ENCODE peak calls at places on chromosome X, in five cellular contexts. A is left ventricle myocardium inferior, Z is IMR-90, U is iPS DF 6.9, V is small intestine. Q is an unnamed sample.

GRCh38 chrX:131264665-131265064 is 24.4 kb downstream of the IGSF1 start:
- DNase-seq in V (no peak), Z (no peak), A (no peak), U (no peak), Q (no peak)

GRCh38 chrX:148872153-148872540 is 371.7 kb downstream of the AFF2 start:
- DNase-seq in Z (no peak), A (no peak), V (no peak), U (no peak), Q (no peak)

GRCh38 chrX:9493936-9494335 is 29.1 kb downstream of the TBL1X start:
- DNase-seq in A (no peak), V (no peak), Z (no peak), U (no peak), Q (no peak)

GRCh38 chrX:48897157-48897620 is 379 bp downstream of the TIMM17B start:
- DNase-seq in U (no peak), Z (peak; percentile 66), V (peak; percentile 79), A (peak; percentile 60), Q (peak; percentile 60)

GRCh38 chrX:3712080-3712869 is 1.2 kb downstream of the PRKX start:
- DNase-seq in A (no peak), V (peak; percentile 9), U (no peak), Z (peak; percentile 32), Q (peak; percentile 14)

GRCh38 chrX:110046971-110047370 is 44.1 kb downstream of the TMEM164 start:
- DNase-seq in V (no peak), A (no peak), Z (no peak), U (no peak), Q (no peak)

GRCh38 chrX:10173331-10173900 is 16.6 kb downstream of the CLCN4 start:
- DNase-seq in V (peak; percentile 15), U (peak; percentile 27), Z (peak; percentile 89), A (no peak), Q (no peak)

GRCh38 chrX:68511255-68511654 is 12.4 kb downstream of the YIPF6 start:
- DNase-seq in Z (peak; percentile 48), U (no peak), V (peak; percentile 47), A (no peak), Q (no peak)

GRCh38 chrX:13876652-13877051 is 59.8 kb upstream of the GPM6B start:
- DNase-seq in V (no peak), U (no peak), Z (peak; percentile 78), A (no peak), Q (no peak)

GRCh38 chrX:140229187-140229586 is 263.9 kb upstream of the CXorf66 start:
- DNase-seq in Z (no peak), A (no peak), U (peak; percentile 5), V (no peak), Q (no peak)

GRCh38 chrX:55240788-55241187 is 20.6 kb downstream of the PAGE5 start:
- DNase-seq in A (no peak), U (no peak), Z (no peak), V (no peak), Q (no peak)

GRCh38 chrX:82041034-82041433 is 839.1 kb downstream of the SH3BGRL start:
- DNase-seq in A (no peak), U (no peak), Z (no peak), V (no peak), Q (no peak)

GRCh38 chrX:153411255-153411987 is at the start of gene ZFP92:
- DNase-seq in A (peak; percentile 38), V (peak; percentile 9), U (no peak), Z (no peak), Q (no peak)

GRCh38 chrX:17459596-17459995 is 84.6 kb downstream of the NHS start:
- DNase-seq in Z (peak; percentile 66), U (no peak), V (no peak), A (no peak), Q (no peak)

GRCh38 chrX:22818061-22818460 is 181.7 kb upstream of the DDX53 start:
- DNase-seq in V (no peak), A (no peak), Z (no peak), U (no peak), Q (no peak)

GRCh38 chrX:100745806-100746537 is 14.1 kb upstream of the SYTL4 start:
- DNase-seq in Z (no peak), A (no peak), U (no peak), V (peak; percentile 41), Q (no peak)

GRCh38 chrX:119692241-119693031 is 532 bp downstream of the SEPTIN6 start:
- DNase-seq in Z (peak; percentile 48), U (no peak), V (peak; percentile 32), A (peak; percentile 28), Q (no peak)

GRCh38 chrX:5113128-5113527 is 1115.5 kb downstream of the NLGN4X start:
- DNase-seq in A (no peak), V (no peak), U (no peak), Z (no peak), Q (no peak)

GRCh38 chrX:148588649-148589310 is 88.4 kb downstream of the AFF2 start:
- DNase-seq in A (no peak), U (no peak), Z (no peak), V (no peak), Q (no peak)

GRCh38 chrX:15930585-15930984 is 76.0 kb upstream of the AP1S2 start:
- DNase-seq in Z (peak; percentile 66), V (no peak), U (no peak), A (no peak), Q (no peak)

GRCh38 chrX:151713859-151714258 is 2.0 kb upstream of the FATE1 start:
- DNase-seq in A (no peak), U (no peak), V (peak; percentile 3), Z (no peak), Q (no peak)

GRCh38 chrX:39903343-39903742 is 194.4 kb downstream of the BCOR start:
- DNase-seq in V (no peak), A (no peak), Z (peak; percentile 75), U (no peak), Q (no peak)

GRCh38 chrX:32026772-32027171 is 954.9 kb upstream of the FTHL17 start:
- DNase-seq in U (no peak), V (no peak), Z (no peak), A (no peak), Q (no peak)

GRCh38 chrX:103404225-103405008 is 28.1 kb downstream of the BEX3 start:
- DNase-seq in Z (peak; percentile 91), A (peak; percentile 31), V (peak; percentile 46), U (peak; percentile 80), Q (peak; percentile 29)

DNA sequence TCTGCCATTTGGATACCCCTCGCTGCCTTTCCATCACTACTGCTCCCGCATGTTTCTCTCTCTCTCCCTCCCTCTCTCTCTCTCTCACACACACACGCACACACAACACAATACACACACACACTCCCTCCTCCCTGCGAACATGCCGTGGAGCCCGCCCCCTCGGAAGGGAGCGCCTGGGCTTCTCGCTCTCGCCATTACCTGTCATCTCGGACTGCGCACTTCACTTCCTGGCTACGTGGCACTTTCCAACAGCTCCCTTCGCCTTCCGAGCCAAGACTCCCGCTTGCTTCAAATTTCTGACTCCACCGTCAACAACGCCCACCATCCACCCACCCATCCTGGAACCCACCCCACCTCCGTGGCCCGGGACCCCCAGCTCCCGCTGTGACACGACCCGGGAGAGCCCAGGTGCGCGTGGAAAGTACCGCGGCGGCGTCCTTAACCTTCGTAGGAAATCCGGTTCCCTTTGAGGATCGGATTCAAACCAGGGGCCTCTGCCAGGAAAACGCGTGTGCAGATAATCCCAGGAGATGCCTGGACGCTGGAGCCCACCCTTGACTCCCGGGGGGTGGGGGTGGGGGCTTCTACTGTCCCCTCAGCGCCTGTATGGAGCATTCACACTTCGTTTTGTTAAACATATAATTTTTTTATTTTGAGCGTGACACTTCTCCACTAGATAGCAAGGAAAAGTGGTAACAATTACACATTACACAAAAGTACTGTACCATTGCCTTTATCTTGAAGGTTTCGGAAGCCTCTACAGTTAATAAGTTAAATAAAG is 12.5 kb downstream of the ARX start:
- DNase-seq in U (no peak), Z (no peak), V (peak; percentile 27), A (no peak), Q (no peak)
- H3K4me3 ChIP-seq in U (peak overlapping the region; percentile 41), Z (no peak overlapping the region), V (no peak overlapping the region), A (peak overlapping the region; percentile 4), Q (no peak overlapping the region)

DNA sequence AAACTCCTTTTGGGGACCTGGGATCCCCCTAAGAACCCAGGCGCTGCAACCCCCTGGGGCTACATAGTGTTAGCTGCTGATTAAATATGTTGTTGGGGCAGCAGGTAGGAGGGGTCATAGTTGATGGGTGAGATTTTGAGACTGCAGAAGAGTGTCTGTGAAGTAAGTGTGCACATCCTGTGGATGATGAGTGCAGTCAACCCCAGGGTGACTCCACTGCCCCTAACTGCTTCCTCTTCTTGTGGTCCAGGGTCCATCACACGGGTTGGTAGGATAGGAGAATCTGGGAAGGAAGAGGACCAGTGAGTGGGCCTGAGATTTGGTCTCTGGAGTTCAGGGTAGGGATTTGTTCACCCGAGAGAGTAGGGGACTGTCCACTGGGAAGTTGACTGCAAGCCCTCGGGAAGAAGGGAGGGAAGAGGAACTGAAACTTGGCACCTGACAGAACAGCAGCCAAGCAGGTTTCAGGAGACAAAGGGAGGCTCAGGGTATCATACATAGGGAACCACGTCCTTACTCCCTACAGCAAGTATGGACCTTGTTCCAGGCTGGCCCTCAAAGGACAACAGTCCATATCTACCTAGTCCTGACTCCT is 8.5 kb downstream of the DLG3 start:
- DNase-seq in A (no peak), U (no peak), Z (no peak), V (no peak), Q (no peak)
- H3K4me3 ChIP-seq in A (peak overlapping the region; percentile 73), U (no peak overlapping the region), Z (no peak overlapping the region), V (no peak overlapping the region), Q (peak overlapping the region; percentile 45)

GRCh38 chrX:130084651-130085237 is 25.6 kb downstream of the ELF4 start:
- DNase-seq in V (no peak), Z (no peak), A (no peak), U (no peak), Q (no peak)

GRCh38 chrX:130083107-130083490 is 27.2 kb downstream of the ELF4 start:
- DNase-seq in A (no peak), V (no peak), Z (no peak), U (no peak), Q (no peak)

GRCh38 chrX:130085551-130085986 is 24.7 kb downstream of the ELF4 start:
- DNase-seq in V (no peak), Z (peak; percentile 16), U (no peak), A (no peak), Q (no peak)

GRCh38 chrX:130083656-130084382 is 26.5 kb downstream of the ELF4 start:
- DNase-seq in Z (no peak), A (no peak), U (no peak), V (no peak), Q (no peak)

DNA sequence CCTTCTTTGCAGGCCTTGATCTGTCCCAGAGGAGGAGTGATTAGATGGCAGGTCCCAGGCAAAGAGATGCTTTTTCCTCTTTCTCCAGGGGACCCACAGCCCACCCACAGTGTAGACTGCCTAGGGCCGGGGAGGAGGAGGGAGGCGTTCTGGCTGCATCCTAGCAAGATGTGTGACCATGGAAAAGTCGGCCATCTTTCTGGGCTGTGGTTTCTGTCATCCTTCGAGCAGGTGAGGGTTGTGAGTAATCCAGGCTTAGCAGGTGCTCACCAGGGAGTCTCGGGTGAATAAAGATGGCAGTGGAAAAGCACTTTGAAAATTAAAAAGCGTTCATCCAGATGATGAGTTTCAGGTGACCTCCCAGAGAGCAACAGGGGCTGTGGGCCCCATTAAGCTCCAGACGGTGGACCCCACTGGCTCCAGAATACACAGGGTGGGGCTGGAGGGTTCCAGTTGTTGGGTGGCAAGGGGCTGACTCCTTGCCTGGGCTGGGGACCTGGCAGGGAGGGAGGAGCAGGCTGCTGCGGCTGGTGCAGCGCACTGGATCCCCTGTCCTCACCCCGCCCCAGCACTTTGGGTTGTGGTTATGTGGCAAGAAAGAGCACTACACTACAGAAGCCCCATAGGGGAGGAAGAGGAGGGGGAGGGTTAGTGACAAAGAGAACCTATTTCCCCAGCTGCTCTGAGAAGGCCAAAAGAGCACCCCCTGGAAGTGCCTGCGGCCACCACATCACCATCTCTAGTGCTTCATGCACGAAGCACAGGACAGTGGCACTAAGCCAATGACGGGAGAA is 23.7 kb downstream of the ELF4 start:
- DNase-seq in A (no peak), U (no peak), V (peak; percentile 45), Z (no peak), Q (no peak)
- H3K4me3 ChIP-seq in A (no peak overlapping the region), U (no peak overlapping the region), V (peak overlapping the region; percentile 4), Z (no peak overlapping the region), Q (no peak overlapping the region)

GRCh38 chrX:73213734-73214133 is 917 bp downstream of the NAP1L2 start:
- DNase-seq in A (no peak), U (no peak), Z (no peak), V (no peak), Q (no peak)
- H3K4me3 ChIP-seq in A (peak overlapping the region; percentile 69), U (peak overlapping the region; percentile 88), Z (no peak overlapping the region), V (no peak overlapping the region), Q (peak overlapping the region; percentile 62)

Q was measured in tibial nerve.